ENCODE peak calls at places on chromosomes 7 and 10, in ten cellular contexts. One of them, this sample, is unnamed.

GRCh38 chr10:59585046-59585700 is 124.5 kb downstream of the SLC16A9 start:
- DNase-seq in fibroblast of lung: peak; percentile 73
- DNase-seq in H1: no peak
- DNase-seq in transverse colon: no peak
- DNase-seq in left lung: no peak
- DNase-seq in endodermal cell: no peak
- DNase-seq in right atrium auricular region: no peak
- DNase-seq in lower lobe of right lung: no peak
- DNase-seq in hepatocyte: no peak
- DNase-seq in PC-3: peak; percentile 92
- DNase-seq in this sample: no peak

GRCh38 chr10:114328876-114329275 is 75.4 kb downstream of the AFAP1L2 start:
- DNase-seq in PC-3: no peak
- DNase-seq in endodermal cell: no peak
- DNase-seq in transverse colon: no peak
- DNase-seq in H1: no peak
- DNase-seq in hepatocyte: no peak
- DNase-seq in right atrium auricular region: no peak
- DNase-seq in fibroblast of lung: no peak
- DNase-seq in left lung: no peak
- DNase-seq in lower lobe of right lung: no peak
- DNase-seq in this sample: no peak

GRCh38 chr7:111758332-111758731 is 196.0 kb upstream of the IMMP2L start:
- DNase-seq in H1: no peak
- DNase-seq in lower lobe of right lung: no peak
- DNase-seq in hepatocyte: peak; percentile 8
- DNase-seq in PC-3: peak; percentile 40
- DNase-seq in left lung: no peak
- DNase-seq in endodermal cell: no peak
- DNase-seq in transverse colon: no peak
- DNase-seq in right atrium auricular region: no peak
- DNase-seq in fibroblast of lung: no peak
- DNase-seq in this sample: no peak

GRCh38 chr7:80134536-80135305 is at the start of gene GNAI1:
- DNase-seq in H1: peak; percentile 87
- DNase-seq in lower lobe of right lung: peak; percentile 71
- DNase-seq in transverse colon: peak; percentile 62
- DNase-seq in right atrium auricular region: peak; percentile 64
- DNase-seq in hepatocyte: peak; percentile 93
- DNase-seq in left lung: peak; percentile 64
- DNase-seq in fibroblast of lung: peak; percentile 77
- DNase-seq in endodermal cell: peak; percentile 93
- DNase-seq in PC-3: peak; percentile 81
- DNase-seq in this sample: no peak

GRCh38 chr10:3199488-3199887 is 26.9 kb upstream of the PITRM1 start:
- DNase-seq in lower lobe of right lung: no peak
- DNase-seq in PC-3: no peak
- DNase-seq in right atrium auricular region: no peak
- DNase-seq in transverse colon: no peak
- DNase-seq in endodermal cell: no peak
- DNase-seq in H1: no peak
- DNase-seq in left lung: no peak
- DNase-seq in fibroblast of lung: no peak
- DNase-seq in hepatocyte: no peak
- DNase-seq in this sample: no peak

GRCh38 chr7:112420236-112420945 is 29.9 kb upstream of the IFRD1 start:
- DNase-seq in fibroblast of lung: peak; percentile 46
- DNase-seq in endodermal cell: no peak
- DNase-seq in left lung: no peak
- DNase-seq in PC-3: peak; percentile 59
- DNase-seq in lower lobe of right lung: no peak
- DNase-seq in transverse colon: no peak
- DNase-seq in right atrium auricular region: no peak
- DNase-seq in hepatocyte: no peak
- DNase-seq in H1: no peak
- DNase-seq in this sample: no peak

GRCh38 chr10:16509996-16510395 is 11.7 kb downstream of the C1QL3 start:
- DNase-seq in endodermal cell: no peak
- DNase-seq in PC-3: no peak
- DNase-seq in lower lobe of right lung: no peak
- DNase-seq in transverse colon: no peak
- DNase-seq in left lung: no peak
- DNase-seq in fibroblast of lung: no peak
- DNase-seq in H1: no peak
- DNase-seq in hepatocyte: no peak
- DNase-seq in right atrium auricular region: no peak
- DNase-seq in this sample: no peak

GRCh38 chr7:151665363-151665762 is 145.7 kb upstream of the RHEB start:
- DNase-seq in endodermal cell: no peak
- DNase-seq in PC-3: no peak
- DNase-seq in transverse colon: peak; percentile 21
- DNase-seq in left lung: peak; percentile 47
- DNase-seq in H1: no peak
- DNase-seq in fibroblast of lung: peak; percentile 92
- DNase-seq in hepatocyte: peak; percentile 50
- DNase-seq in lower lobe of right lung: no peak
- DNase-seq in right atrium auricular region: peak; percentile 79
- DNase-seq in this sample: no peak

GRCh38 chr7:96397936-96398596 is 76.2 kb upstream of the SLC25A13 start:
- DNase-seq in fibroblast of lung: peak; percentile 63
- DNase-seq in PC-3: no peak
- DNase-seq in endodermal cell: peak; percentile 55
- DNase-seq in hepatocyte: no peak
- DNase-seq in transverse colon: no peak
- DNase-seq in left lung: peak; percentile 41
- DNase-seq in right atrium auricular region: no peak
- DNase-seq in lower lobe of right lung: no peak
- DNase-seq in H1: no peak
- DNase-seq in this sample: no peak

GRCh38 chr10:98404571-98405396 is 10.2 kb downstream of the PYROXD2 start:
- DNase-seq in hepatocyte: no peak
- DNase-seq in H1: no peak
- DNase-seq in fibroblast of lung: peak; percentile 76
- DNase-seq in lower lobe of right lung: no peak
- DNase-seq in PC-3: peak; percentile 76
- DNase-seq in endodermal cell: no peak
- DNase-seq in right atrium auricular region: no peak
- DNase-seq in left lung: no peak
- DNase-seq in transverse colon: no peak
- DNase-seq in this sample: no peak

GRCh38 chr10:72087969-72088878 is at the start of gene SPOCK2:
- DNase-seq in lower lobe of right lung: peak; percentile 61
- DNase-seq in H1: peak; percentile 70
- DNase-seq in hepatocyte: no peak
- DNase-seq in transverse colon: peak; percentile 48
- DNase-seq in endodermal cell: peak; percentile 76
- DNase-seq in right atrium auricular region: no peak
- DNase-seq in left lung: no peak
- DNase-seq in PC-3: no peak
- DNase-seq in fibroblast of lung: no peak
- DNase-seq in this sample: no peak

GRCh38 chr7:144830024-144830785 is 5.6 kb downstream of the TPK1 start:
- DNase-seq in hepatocyte: peak; percentile 17
- DNase-seq in H1: no peak
- DNase-seq in lower lobe of right lung: no peak
- DNase-seq in transverse colon: peak; percentile 63
- DNase-seq in left lung: no peak
- DNase-seq in PC-3: peak; percentile 47
- DNase-seq in right atrium auricular region: no peak
- DNase-seq in endodermal cell: no peak
- DNase-seq in fibroblast of lung: peak; percentile 26
- DNase-seq in this sample: no peak

GRCh38 chr7:322111-322671 is 32.2 kb downstream of the FOXL3 start:
- DNase-seq in fibroblast of lung: peak; percentile 10
- DNase-seq in right atrium auricular region: no peak
- DNase-seq in PC-3: peak; percentile 81
- DNase-seq in hepatocyte: peak; percentile 86
- DNase-seq in lower lobe of right lung: peak; percentile 84
- DNase-seq in transverse colon: peak; percentile 92
- DNase-seq in endodermal cell: peak; percentile 96
- DNase-seq in H1: peak; percentile 99
- DNase-seq in left lung: peak; percentile 68
- DNase-seq in this sample: no peak

GRCh38 chr10:120205368-120206018 is 251.5 kb upstream of the PLPP4 start:
- DNase-seq in lower lobe of right lung: no peak
- DNase-seq in fibroblast of lung: no peak
- DNase-seq in PC-3: no peak
- DNase-seq in right atrium auricular region: no peak
- DNase-seq in left lung: no peak
- DNase-seq in transverse colon: no peak
- DNase-seq in endodermal cell: no peak
- DNase-seq in H1: no peak
- DNase-seq in hepatocyte: no peak
- DNase-seq in this sample: no peak

GRCh38 chr10:71690094-71690720 is 29.4 kb downstream of the C10orf105 start:
- DNase-seq in right atrium auricular region: no peak
- DNase-seq in endodermal cell: no peak
- DNase-seq in lower lobe of right lung: no peak
- DNase-seq in fibroblast of lung: no peak
- DNase-seq in H1: no peak
- DNase-seq in transverse colon: no peak
- DNase-seq in hepatocyte: no peak
- DNase-seq in PC-3: no peak
- DNase-seq in left lung: no peak
- DNase-seq in this sample: no peak

GRCh38 chr10:62992145-62992721 is 140.9 kb upstream of the NRBF2 start:
- DNase-seq in left lung: no peak
- DNase-seq in fibroblast of lung: peak; percentile 78
- DNase-seq in hepatocyte: no peak
- DNase-seq in H1: no peak
- DNase-seq in PC-3: peak; percentile 100
- DNase-seq in endodermal cell: no peak
- DNase-seq in transverse colon: no peak
- DNase-seq in right atrium auricular region: no peak
- DNase-seq in lower lobe of right lung: no peak
- DNase-seq in this sample: no peak

GRCh38 chr10:32210306-32211045 is 136.5 kb downstream of the EPC1 start:
- DNase-seq in PC-3: peak; percentile 62
- DNase-seq in endodermal cell: peak; percentile 63
- DNase-seq in fibroblast of lung: peak; percentile 44
- DNase-seq in right atrium auricular region: no peak
- DNase-seq in hepatocyte: peak; percentile 39
- DNase-seq in transverse colon: peak; percentile 24
- DNase-seq in H1: peak; percentile 66
- DNase-seq in left lung: no peak
- DNase-seq in lower lobe of right lung: no peak
- DNase-seq in this sample: no peak

GRCh38 chr7:139494835-139495568 is 11.5 kb upstream of the KLRG2 start:
- DNase-seq in right atrium auricular region: no peak
- DNase-seq in left lung: no peak
- DNase-seq in PC-3: no peak
- DNase-seq in transverse colon: no peak
- DNase-seq in fibroblast of lung: no peak
- DNase-seq in endodermal cell: no peak
- DNase-seq in H1: no peak
- DNase-seq in lower lobe of right lung: no peak
- DNase-seq in hepatocyte: no peak
- DNase-seq in this sample: no peak

GRCh38 chr7:130902755-130903357 is 168.8 kb upstream of the KLF14 start:
- DNase-seq in H1: no peak
- DNase-seq in lower lobe of right lung: no peak
- DNase-seq in fibroblast of lung: peak; percentile 59
- DNase-seq in endodermal cell: no peak
- DNase-seq in right atrium auricular region: no peak
- DNase-seq in transverse colon: no peak
- DNase-seq in PC-3: peak; percentile 20
- DNase-seq in hepatocyte: no peak
- DNase-seq in left lung: no peak
- DNase-seq in this sample: no peak

GRCh38 chr7:129468087-129468486 is 33.9 kb downstream of the STRIP2 start:
- DNase-seq in transverse colon: no peak
- DNase-seq in lower lobe of right lung: no peak
- DNase-seq in fibroblast of lung: peak; percentile 72
- DNase-seq in H1: no peak
- DNase-seq in PC-3: no peak
- DNase-seq in hepatocyte: peak; percentile 11
- DNase-seq in left lung: no peak
- DNase-seq in right atrium auricular region: no peak
- DNase-seq in endodermal cell: no peak
- DNase-seq in this sample: no peak

GRCh38 chr10:95759233-95759826 is 3.4 kb downstream of the ENTPD1 start:
- DNase-seq in fibroblast of lung: no peak
- DNase-seq in transverse colon: no peak
- DNase-seq in PC-3: no peak
- DNase-seq in left lung: no peak
- DNase-seq in hepatocyte: no peak
- DNase-seq in lower lobe of right lung: no peak
- DNase-seq in endodermal cell: no peak
- DNase-seq in H1: no peak
- DNase-seq in right atrium auricular region: no peak
- DNase-seq in this sample: no peak

GRCh38 chr7:41655470-41655869 is 47.4 kb downstream of the INHBA start:
- DNase-seq in endodermal cell: no peak
- DNase-seq in hepatocyte: no peak
- DNase-seq in left lung: no peak
- DNase-seq in fibroblast of lung: no peak
- DNase-seq in H1: no peak
- DNase-seq in PC-3: no peak
- DNase-seq in lower lobe of right lung: no peak
- DNase-seq in transverse colon: no peak
- DNase-seq in right atrium auricular region: no peak
- DNase-seq in this sample: no peak
- H3K27me3 ChIP-seq in endodermal cell: no peaks in the 10 kb centered on the region
- H3K27me3 ChIP-seq in hepatocyte: no peaks in the 10 kb centered on the region
- H3K27me3 ChIP-seq in left lung: no peaks in the 10 kb centered on the region
- H3K27me3 ChIP-seq in fibroblast of lung: no peaks in the 10 kb centered on the region
- H3K27me3 ChIP-seq in H1: no peaks in the 10 kb centered on the region
- H3K27me3 ChIP-seq in PC-3: no peaks in the 10 kb centered on the region
- H3K27me3 ChIP-seq in lower lobe of right lung: no peaks in the 10 kb centered on the region
- H3K27me3 ChIP-seq in transverse colon: no peaks in the 10 kb centered on the region
- H3K27me3 ChIP-seq in right atrium auricular region: no peaks in the 10 kb centered on the region
- H3K27me3 ChIP-seq in this sample: no peaks in the 10 kb centered on the region

GRCh38 chr7:122304996-122305421 is 459 bp upstream of the FEZF1 start:
- DNase-seq in endodermal cell: peak; percentile 72
- DNase-seq in right atrium auricular region: no peak
- DNase-seq in left lung: no peak
- DNase-seq in fibroblast of lung: no peak
- DNase-seq in H1: no peak
- DNase-seq in transverse colon: no peak
- DNase-seq in hepatocyte: no peak
- DNase-seq in lower lobe of right lung: no peak
- DNase-seq in PC-3: no peak
- DNase-seq in this sample: no peak
- H3K27me3 ChIP-seq in endodermal cell: peaks cover 100% of the 10 kb centered on the region
- H3K27me3 ChIP-seq in right atrium auricular region: peaks cover 60% of the 10 kb centered on the region
- H3K27me3 ChIP-seq in left lung: peaks cover 98% of the 10 kb centered on the region
- H3K27me3 ChIP-seq in fibroblast of lung: peaks cover 85% of the 10 kb centered on the region
- H3K27me3 ChIP-seq in H1: peaks cover 46% of the 10 kb centered on the region
- H3K27me3 ChIP-seq in transverse colon: peaks cover 100% of the 10 kb centered on the region
- H3K27me3 ChIP-seq in hepatocyte: peaks cover 100% of the 10 kb centered on the region
- H3K27me3 ChIP-seq in lower lobe of right lung: peaks cover 100% of the 10 kb centered on the region
- H3K27me3 ChIP-seq in PC-3: no peaks in the 10 kb centered on the region
- H3K27me3 ChIP-seq in this sample: peaks cover 43% of the 10 kb centered on the region

GRCh38 chr7:141526115-141526514 is 25.1 kb upstream of the AGK start:
- DNase-seq in H1: no peak
- DNase-seq in PC-3: no peak
- DNase-seq in left lung: no peak
- DNase-seq in fibroblast of lung: no peak
- DNase-seq in lower lobe of right lung: no peak
- DNase-seq in transverse colon: no peak
- DNase-seq in right atrium auricular region: no peak
- DNase-seq in hepatocyte: no peak
- DNase-seq in endodermal cell: no peak
- DNase-seq in this sample: no peak
- H3K27me3 ChIP-seq in H1: no peaks in the 10 kb centered on the region
- H3K27me3 ChIP-seq in PC-3: peaks cover 60% of the 10 kb centered on the region
- H3K27me3 ChIP-seq in left lung: no peaks in the 10 kb centered on the region
- H3K27me3 ChIP-seq in fibroblast of lung: no peaks in the 10 kb centered on the region
- H3K27me3 ChIP-seq in lower lobe of right lung: no peaks in the 10 kb centered on the region
- H3K27me3 ChIP-seq in transverse colon: no peaks in the 10 kb centered on the region
- H3K27me3 ChIP-seq in right atrium auricular region: no peaks in the 10 kb centered on the region
- H3K27me3 ChIP-seq in hepatocyte: no peaks in the 10 kb centered on the region
- H3K27me3 ChIP-seq in endodermal cell: no peaks in the 10 kb centered on the region
- H3K27me3 ChIP-seq in this sample: no peaks in the 10 kb centered on the region

GRCh38 chr7:19122018-19122588 is 4.7 kb upstream of the TWIST1 start:
- DNase-seq in H1: no peak
- DNase-seq in PC-3: peak; percentile 74
- DNase-seq in fibroblast of lung: peak; percentile 43
- DNase-seq in right atrium auricular region: no peak
- DNase-seq in hepatocyte: no peak
- DNase-seq in lower lobe of right lung: no peak
- DNase-seq in left lung: no peak
- DNase-seq in endodermal cell: no peak
- DNase-seq in transverse colon: no peak
- DNase-seq in this sample: no peak
- H3K27me3 ChIP-seq in H1: peaks cover 32% of the 10 kb centered on the region
- H3K27me3 ChIP-seq in PC-3: no peaks in the 10 kb centered on the region
- H3K27me3 ChIP-seq in fibroblast of lung: peaks cover 6% of the 10 kb centered on the region
- H3K27me3 ChIP-seq in right atrium auricular region: peaks cover 5% of the 10 kb centered on the region
- H3K27me3 ChIP-seq in hepatocyte: peaks cover 37% of the 10 kb centered on the region
- H3K27me3 ChIP-seq in lower lobe of right lung: peaks cover 58% of the 10 kb centered on the region
- H3K27me3 ChIP-seq in left lung: peaks cover 53% of the 10 kb centered on the region
- H3K27me3 ChIP-seq in endodermal cell: peaks cover 47% of the 10 kb centered on the region
- H3K27me3 ChIP-seq in transverse colon: peaks cover 70% of the 10 kb centered on the region
- H3K27me3 ChIP-seq in this sample: peaks cover 8% of the 10 kb centered on the region

This sample was measured in vagina.